ENCODE peak calls at places on chromosome 2, in six cellular contexts. M, I, X, R, F and V are unnamed samples.

GRCh38 chr2:70094978-70095832 is 7.9 kb downstream of the PCBP1 start:
- DNase-seq in M (peak; percentile 22), I (no peak), X (peak; percentile 54), R (no peak), F (no peak), V (peak; percentile 63)

GRCh38 chr2:236523249-236523648 is 46.4 kb upstream of the ACKR3 start:
- DNase-seq in X (no peak), F (no peak), R (no peak), M (no peak), I (no peak), V (no peak)

GRCh38 chr2:100887713-100888112 is 67.8 kb downstream of the NPAS2 start:
- DNase-seq in F (no peak), M (no peak), X (no peak), I (no peak), R (no peak), V (no peak)

GRCh38 chr2:28413896-28414290 is 21.2 kb downstream of the FOSL2 start:
- DNase-seq in X (no peak), F (no peak), R (no peak), M (no peak), I (no peak), V (no peak)

GRCh38 chr2:157986761-157987160 is 110.6 kb upstream of the ACVR1 start:
- DNase-seq in M (no peak), F (no peak), X (no peak), R (no peak), I (no peak), V (no peak)

GRCh38 chr2:148989882-148990493 is 48.5 kb upstream of the LYPD6B start:
- DNase-seq in F (peak; percentile 72), X (peak; percentile 36), I (peak; percentile 86), M (no peak), R (peak; percentile 80), V (peak; percentile 62)

GRCh38 chr2:208127090-208127489 is 2.5 kb downstream of the CRYGC start:
- DNase-seq in R (no peak), M (no peak), I (no peak), X (no peak), F (no peak), V (no peak)

GRCh38 chr2:144115892-144116291 is 404.0 kb downstream of the ZEB2 start:
- DNase-seq in R (no peak), F (no peak), I (no peak), M (no peak), X (no peak), V (no peak)

GRCh38 chr2:33510589-33510968 is 34.1 kb downstream of the RASGRP3 start:
- DNase-seq in I (no peak), X (no peak), R (no peak), M (no peak), F (no peak), V (no peak)

GRCh38 chr2:168180483-168180882 is 66.9 kb downstream of the STK39 start:
- DNase-seq in I (peak; percentile 78), R (no peak), M (no peak), F (no peak), X (no peak), V (no peak)

GRCh38 chr2:37892436-37893114 is 32.5 kb upstream of the RMDN2 start:
- DNase-seq in I (no peak), R (no peak), M (no peak), F (no peak), X (no peak), V (peak; percentile 56)

GRCh38 chr2:163667064-163667887 is 68.5 kb downstream of the FIGN start:
- DNase-seq in R (peak; percentile 89), M (no peak), I (no peak), X (no peak), F (no peak), V (no peak)

GRCh38 chr2:106108351-106108750 is 85.8 kb downstream of the UXS1 start:
- DNase-seq in F (no peak), I (no peak), M (no peak), X (no peak), R (peak; percentile 6), V (no peak)
- TF ChIP-seq CTCF in F (peak; percentile 48), I (no peak), M (no peak), X (no peak), R (peak; percentile 8), V (peak; percentile 52)

GRCh38 chr2:84526562-84526961 is 10.3 kb downstream of the DNAH6 start:
- DNase-seq in X (no peak), M (no peak), F (no peak), R (no peak), I (no peak), V (no peak)
- TF ChIP-seq CTCF in X (no peak), M (no peak), F (peak; percentile 50), R (peak; percentile 25), I (peak; percentile 40), V (no peak)

GRCh38 chr2:71224935-71225334 is 2.0 kb downstream of the PAIP2B start:
- DNase-seq in X (no peak), R (no peak), F (no peak), I (no peak), M (no peak), V (no peak)

GRCh38 chr2:71220743-71221142 is 6.2 kb downstream of the PAIP2B start:
- DNase-seq in R (no peak), M (no peak), F (no peak), X (no peak), I (no peak), V (no peak)

GRCh38 chr2:71226391-71226964 is 425 bp downstream of the PAIP2B start:
- DNase-seq in M (no peak), F (peak; percentile 74), R (no peak), X (no peak), I (peak; percentile 62), V (peak; percentile 24)

GRCh38 chr2:71224457-71224856 is 2.4 kb downstream of the PAIP2B start:
- DNase-seq in F (no peak), X (no peak), M (no peak), R (no peak), I (no peak), V (no peak)

DNA sequence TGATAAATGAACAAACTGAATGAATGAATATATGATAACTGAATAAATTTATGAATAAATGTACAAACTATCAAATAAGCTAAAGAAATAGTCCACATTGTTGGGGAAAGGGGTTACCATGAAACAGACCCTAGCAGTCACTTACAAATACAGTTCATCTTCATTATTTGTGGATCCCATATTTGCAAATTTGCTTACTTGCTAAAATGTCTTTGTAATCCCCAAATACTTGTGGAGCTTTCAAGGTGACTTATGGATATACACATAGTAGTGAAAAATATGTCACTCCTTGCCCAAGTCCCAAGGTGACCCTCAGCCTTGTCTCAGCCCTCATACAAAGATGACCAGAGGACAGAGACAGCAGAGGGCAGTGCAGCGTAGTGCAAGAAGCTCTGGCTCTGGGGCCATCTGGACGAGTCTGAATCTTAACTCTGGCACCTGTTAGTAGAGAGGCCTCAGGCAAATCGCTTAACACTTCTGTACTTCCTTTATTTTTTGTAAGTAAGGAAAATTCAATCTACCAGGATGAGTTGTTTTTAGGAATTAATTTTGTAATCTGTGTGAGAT is 3.1 kb downstream of the PAIP2B start:
- DNase-seq in X (peak; percentile 19), F (peak; percentile 90), I (peak; percentile 90), M (no peak), R (peak; percentile 73), V (no peak)
- TF ChIP-seq CTCF in X (peak; percentile 28), F (peak; percentile 86), I (peak; percentile 77), M (no peak), R (peak; percentile 46), V (peak; percentile 68)

GRCh38 chr2:43898958-43899346 is 60.2 kb downstream of the ABCG8 start:
- DNase-seq in I (no peak), X (no peak), R (no peak), F (no peak), M (no peak), V (no peak)

GRCh38 chr2:43894743-43895142 is 56.0 kb downstream of the ABCG8 start:
- DNase-seq in X (no peak), F (no peak), R (no peak), I (no peak), M (no peak), V (no peak)

GRCh38 chr2:43897492-43897891 is 58.7 kb downstream of the ABCG8 start:
- DNase-seq in X (no peak), F (no peak), I (no peak), M (no peak), R (no peak), V (no peak)

GRCh38 chr2:43899589-43899988 is 60.8 kb downstream of the ABCG8 start:
- DNase-seq in R (no peak), I (no peak), F (no peak), M (no peak), X (no peak), V (no peak)

DNA sequence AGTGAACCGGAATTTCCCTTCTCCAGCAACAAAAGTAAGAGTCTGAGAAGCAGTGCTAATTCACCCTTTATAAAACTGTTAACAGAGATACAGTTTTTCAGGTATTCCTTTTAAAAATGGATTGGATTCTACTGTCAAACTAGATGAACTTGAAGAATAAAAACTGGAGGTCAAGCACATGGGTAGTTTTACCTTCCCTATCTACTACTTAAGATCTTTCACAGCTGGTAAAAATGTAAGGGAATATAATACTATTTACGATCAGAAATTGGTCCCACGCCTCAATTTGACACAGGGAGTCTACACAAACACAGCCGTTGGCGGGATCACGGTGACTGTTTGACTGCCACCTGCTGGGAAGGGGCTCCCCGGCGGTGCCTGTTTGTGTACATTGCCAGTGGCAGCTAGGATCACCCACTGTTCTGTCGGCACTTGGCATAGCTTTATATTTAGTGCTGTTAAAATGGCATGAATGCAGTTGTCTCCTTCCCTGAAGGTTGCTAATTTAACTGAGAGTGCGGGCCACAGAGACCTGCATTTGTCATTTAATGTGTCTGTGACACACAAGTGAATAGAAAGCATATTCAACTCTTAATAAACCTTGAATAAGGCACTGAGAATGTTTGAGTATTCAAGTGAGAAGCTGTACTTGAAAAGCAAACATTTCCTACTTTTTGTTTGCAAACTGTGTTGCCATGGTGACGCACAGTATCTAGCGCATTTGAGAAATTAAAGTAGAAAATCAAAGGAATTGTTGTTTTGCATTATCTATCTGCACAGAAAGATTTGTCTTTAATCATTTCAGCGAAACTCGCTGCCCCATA is 59.6 kb downstream of the ABCG8 start:
- DNase-seq in R (no peak), I (no peak), X (no peak), F (peak; percentile 74), M (no peak), V (no peak)
- TF ChIP-seq CTCF in R (no peak), I (no peak), X (no peak), F (no peak), M (no peak), V (no peak)

GRCh38 chr2:127695491-127696472 is 5.5 kb upstream of the SFT2D3 start:
- DNase-seq in M (no peak), F (peak; percentile 92), R (peak; percentile 28), I (peak; percentile 82), X (peak; percentile 69), V (no peak)
- TF ChIP-seq CTCF in M (peak; percentile 60), F (peak; percentile 76), R (no peak), I (peak; percentile 62), X (peak; percentile 60), V (peak; percentile 39)

DNA sequence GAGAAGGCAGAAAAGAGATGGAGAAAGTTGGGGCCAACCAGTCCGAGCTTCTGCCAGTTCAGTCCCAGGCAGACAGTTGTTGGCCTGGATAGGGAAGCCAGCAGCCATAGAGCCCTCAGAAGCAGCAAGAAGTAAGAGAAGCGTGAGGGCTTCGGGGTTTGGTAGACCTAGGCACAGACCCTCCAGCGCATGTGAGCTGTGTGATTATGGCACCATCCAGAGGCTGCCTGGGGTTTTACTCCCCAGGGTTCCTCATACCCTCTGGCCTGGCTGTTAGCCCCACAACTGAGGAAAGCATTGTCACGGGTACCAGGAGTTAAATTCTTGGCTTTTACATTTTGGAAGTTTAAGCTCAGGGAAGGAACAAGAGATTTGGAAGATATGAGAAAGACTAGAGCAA is 93.7 kb upstream of the RAB6C start:
- DNase-seq in M (no peak), I (peak; percentile 31), F (peak; percentile 56), X (no peak), R (no peak), V (no peak)
- TF ChIP-seq CTCF in M (no peak), I (peak; percentile 38), F (peak; percentile 55), X (no peak), R (no peak), V (no peak)

GRCh38 chr2:241940329-241940728 is 70.8 kb downstream of the RTP5 start:
- DNase-seq in X (no peak), R (no peak), M (no peak), F (no peak), I (peak; percentile 66), V (no peak)
- TF ChIP-seq CTCF in X (no peak), R (peak; percentile 19), M (no peak), F (peak; percentile 61), I (peak; percentile 68), V (no peak)